ENCODE peak calls at places on chromosomes 7 and 10, in ten cellular contexts. One of them, this sample, is unnamed.

GRCh38 chr10:126321455-126321854 is 66.8 kb downstream of the ADAM12 start:
- DNase-seq in stomach: no peak
- DNase-seq in esophagus muscularis mucosa: peak; percentile 64
- DNase-seq in left ventricle myocardium inferior: no peak
- DNase-seq in PC-3: no peak
- DNase-seq in body of pancreas: no peak
- DNase-seq in pancreas: no peak
- DNase-seq in fibroblast of lung: no peak
- DNase-seq in AG09309: no peak
- DNase-seq in mucosa of descending colon: no peak
- DNase-seq in this sample: no peak

GRCh38 chr10:317219-317868 is 182.1 kb downstream of the ZMYND11 start:
- DNase-seq in stomach: no peak
- DNase-seq in pancreas: no peak
- DNase-seq in PC-3: no peak
- DNase-seq in left ventricle myocardium inferior: peak; percentile 49
- DNase-seq in AG09309: peak; percentile 17
- DNase-seq in esophagus muscularis mucosa: no peak
- DNase-seq in body of pancreas: no peak
- DNase-seq in fibroblast of lung: peak; percentile 81
- DNase-seq in mucosa of descending colon: peak; percentile 23
- DNase-seq in this sample: no peak

GRCh38 chr7:37052673-37053072 is 328.4 kb upstream of the AOAH start:
- DNase-seq in left ventricle myocardium inferior: no peak
- DNase-seq in AG09309: no peak
- DNase-seq in body of pancreas: peak; percentile 33
- DNase-seq in PC-3: peak; percentile 7
- DNase-seq in pancreas: peak; percentile 32
- DNase-seq in esophagus muscularis mucosa: no peak
- DNase-seq in stomach: no peak
- DNase-seq in fibroblast of lung: peak; percentile 29
- DNase-seq in mucosa of descending colon: peak; percentile 41
- DNase-seq in this sample: peak; percentile 57

GRCh38 chr10:36188054-36188453 is 546.0 kb upstream of the FZD8 start:
- DNase-seq in left ventricle myocardium inferior: peak; percentile 19
- DNase-seq in stomach: no peak
- DNase-seq in body of pancreas: no peak
- DNase-seq in mucosa of descending colon: no peak
- DNase-seq in PC-3: no peak
- DNase-seq in esophagus muscularis mucosa: no peak
- DNase-seq in pancreas: no peak
- DNase-seq in fibroblast of lung: no peak
- DNase-seq in AG09309: no peak
- DNase-seq in this sample: no peak

GRCh38 chr10:128032466-128032865 is 93.8 kb downstream of the MKI67 start:
- DNase-seq in pancreas: no peak
- DNase-seq in esophagus muscularis mucosa: no peak
- DNase-seq in PC-3: no peak
- DNase-seq in left ventricle myocardium inferior: no peak
- DNase-seq in body of pancreas: no peak
- DNase-seq in fibroblast of lung: no peak
- DNase-seq in AG09309: no peak
- DNase-seq in stomach: no peak
- DNase-seq in mucosa of descending colon: no peak
- DNase-seq in this sample: no peak

GRCh38 chr10:125064681-125065492 is 95.5 kb downstream of the CTBP2 start:
- DNase-seq in mucosa of descending colon: peak; percentile 49
- DNase-seq in left ventricle myocardium inferior: no peak
- DNase-seq in esophagus muscularis mucosa: no peak
- DNase-seq in fibroblast of lung: peak; percentile 91
- DNase-seq in AG09309: peak; percentile 77
- DNase-seq in PC-3: peak; percentile 96
- DNase-seq in stomach: no peak
- DNase-seq in pancreas: no peak
- DNase-seq in body of pancreas: no peak
- DNase-seq in this sample: peak; percentile 53

GRCh38 chr10:85864866-85865526 is 501.6 kb downstream of the GRID1 start:
- DNase-seq in pancreas: no peak
- DNase-seq in PC-3: no peak
- DNase-seq in stomach: no peak
- DNase-seq in left ventricle myocardium inferior: no peak
- DNase-seq in mucosa of descending colon: no peak
- DNase-seq in fibroblast of lung: no peak
- DNase-seq in body of pancreas: no peak
- DNase-seq in esophagus muscularis mucosa: no peak
- DNase-seq in AG09309: no peak
- DNase-seq in this sample: no peak

GRCh38 chr7:116780966-116781365 is 81.4 kb upstream of the CAPZA2 start:
- DNase-seq in fibroblast of lung: no peak
- DNase-seq in stomach: peak; percentile 85
- DNase-seq in esophagus muscularis mucosa: no peak
- DNase-seq in mucosa of descending colon: peak; percentile 75
- DNase-seq in left ventricle myocardium inferior: no peak
- DNase-seq in body of pancreas: peak; percentile 86
- DNase-seq in AG09309: no peak
- DNase-seq in PC-3: peak; percentile 87
- DNase-seq in pancreas: peak; percentile 64
- DNase-seq in this sample: peak; percentile 78

GRCh38 chr7:132368246-132368900 is 207.9 kb downstream of the PLXNA4 start:
- DNase-seq in esophagus muscularis mucosa: no peak
- DNase-seq in pancreas: no peak
- DNase-seq in PC-3: no peak
- DNase-seq in body of pancreas: no peak
- DNase-seq in stomach: no peak
- DNase-seq in mucosa of descending colon: peak; percentile 62
- DNase-seq in AG09309: no peak
- DNase-seq in fibroblast of lung: no peak
- DNase-seq in left ventricle myocardium inferior: no peak
- DNase-seq in this sample: no peak

GRCh38 chr7:155796381-155797261 is 15.6 kb downstream of the SHH start:
- DNase-seq in mucosa of descending colon: peak; percentile 76
- DNase-seq in stomach: peak; percentile 86
- DNase-seq in fibroblast of lung: no peak
- DNase-seq in esophagus muscularis mucosa: no peak
- DNase-seq in left ventricle myocardium inferior: peak; percentile 57
- DNase-seq in body of pancreas: peak; percentile 79
- DNase-seq in PC-3: peak; percentile 43
- DNase-seq in pancreas: peak; percentile 75
- DNase-seq in AG09309: no peak
- DNase-seq in this sample: peak; percentile 87

GRCh38 chr10:62819521-62819920 is 3.4 kb upstream of the EGR2 start:
- DNase-seq in mucosa of descending colon: no peak
- DNase-seq in pancreas: peak; percentile 22
- DNase-seq in esophagus muscularis mucosa: no peak
- DNase-seq in stomach: no peak
- DNase-seq in body of pancreas: no peak
- DNase-seq in fibroblast of lung: peak; percentile 45
- DNase-seq in AG09309: no peak
- DNase-seq in left ventricle myocardium inferior: no peak
- DNase-seq in PC-3: peak; percentile 52
- DNase-seq in this sample: no peak

DNA sequence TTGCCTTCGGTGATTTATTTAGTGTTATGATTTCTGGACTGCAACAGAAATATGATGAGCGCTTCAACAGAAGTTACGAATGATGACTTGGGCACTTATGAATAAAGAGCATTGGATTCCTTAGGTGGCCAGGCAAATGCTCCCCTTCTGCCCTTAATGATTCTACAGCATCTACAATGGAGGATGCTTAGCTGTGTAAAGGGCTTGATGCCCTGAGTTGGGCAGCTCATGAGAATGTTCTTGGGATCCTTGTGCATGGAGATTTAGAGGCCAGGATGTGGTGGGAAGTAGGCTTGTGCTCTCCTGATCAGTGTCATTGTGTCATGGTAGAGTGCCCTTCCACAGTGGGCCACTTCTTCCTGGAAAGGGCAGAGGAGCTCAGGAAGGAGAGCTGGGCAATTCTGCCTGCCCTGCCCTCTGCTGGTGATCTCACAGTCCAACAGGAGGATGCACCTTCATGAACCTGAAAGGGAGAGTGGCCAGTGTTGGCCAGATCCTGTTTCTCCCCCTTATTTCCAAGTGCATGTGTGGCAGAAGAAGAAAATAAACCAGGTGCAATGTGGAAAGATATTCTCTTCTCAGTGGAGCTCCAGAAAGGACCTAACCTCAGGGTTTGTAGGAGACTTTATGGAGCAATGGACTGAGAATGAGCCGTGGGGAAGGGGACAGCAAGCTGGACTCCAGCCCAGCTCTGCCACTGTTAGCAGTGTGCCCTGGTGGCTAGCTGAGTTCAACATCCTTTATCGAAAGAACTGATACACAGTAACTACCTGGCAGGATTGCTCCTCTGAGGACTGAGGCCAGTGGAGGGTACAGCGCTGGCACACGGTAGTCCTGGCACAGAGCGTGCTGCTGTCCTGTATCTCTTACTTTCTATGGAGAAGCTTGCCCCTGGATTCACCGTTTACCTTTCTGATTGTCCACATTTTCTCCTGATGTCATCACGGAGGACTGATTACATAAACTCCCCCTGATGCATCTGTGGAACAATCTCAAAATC is 182.9 kb downstream of the BMPER start:
- DNase-seq in left ventricle myocardium inferior: no peak
- DNase-seq in mucosa of descending colon: peak; percentile 46
- DNase-seq in pancreas: no peak
- DNase-seq in AG09309: no peak
- DNase-seq in stomach: peak; percentile 46
- DNase-seq in PC-3: peak; percentile 43
- DNase-seq in body of pancreas: peak; percentile 28
- DNase-seq in esophagus muscularis mucosa: no peak
- DNase-seq in fibroblast of lung: no peak
- DNase-seq in this sample: peak; percentile 79
- TF ChIP-seq CTCF in left ventricle myocardium inferior: peak; percentile 59
- TF ChIP-seq CTCF in mucosa of descending colon: no peak
- TF ChIP-seq CTCF in pancreas: peak; percentile 21
- TF ChIP-seq CTCF in AG09309: peak; percentile 73
- TF ChIP-seq CTCF in stomach: peak; percentile 30
- TF ChIP-seq CTCF in PC-3: peak; percentile 64
- TF ChIP-seq CTCF in body of pancreas: peak; percentile 27
- TF ChIP-seq CTCF in esophagus muscularis mucosa: no peak
- TF ChIP-seq CTCF in fibroblast of lung: peak; percentile 76
- TF ChIP-seq CTCF in this sample: peak; percentile 90

GRCh38 chr7:33108591-33108930 is 643 bp downstream of the RP9 start:
- DNase-seq in PC-3: no peak
- DNase-seq in pancreas: no peak
- DNase-seq in AG09309: no peak
- DNase-seq in left ventricle myocardium inferior: no peak
- DNase-seq in stomach: no peak
- DNase-seq in body of pancreas: no peak
- DNase-seq in esophagus muscularis mucosa: no peak
- DNase-seq in fibroblast of lung: no peak
- DNase-seq in mucosa of descending colon: peak; percentile 16
- DNase-seq in this sample: peak; percentile 57
- TF ChIP-seq CTCF in PC-3: no peak
- TF ChIP-seq CTCF in pancreas: no peak
- TF ChIP-seq CTCF in AG09309: peak; percentile 8
- TF ChIP-seq CTCF in left ventricle myocardium inferior: no peak
- TF ChIP-seq CTCF in stomach: no peak
- TF ChIP-seq CTCF in body of pancreas: no peak
- TF ChIP-seq CTCF in esophagus muscularis mucosa: no peak
- TF ChIP-seq CTCF in fibroblast of lung: peak; percentile 3
- TF ChIP-seq CTCF in mucosa of descending colon: no peak
- TF ChIP-seq CTCF in this sample: peak; percentile 26

DNA sequence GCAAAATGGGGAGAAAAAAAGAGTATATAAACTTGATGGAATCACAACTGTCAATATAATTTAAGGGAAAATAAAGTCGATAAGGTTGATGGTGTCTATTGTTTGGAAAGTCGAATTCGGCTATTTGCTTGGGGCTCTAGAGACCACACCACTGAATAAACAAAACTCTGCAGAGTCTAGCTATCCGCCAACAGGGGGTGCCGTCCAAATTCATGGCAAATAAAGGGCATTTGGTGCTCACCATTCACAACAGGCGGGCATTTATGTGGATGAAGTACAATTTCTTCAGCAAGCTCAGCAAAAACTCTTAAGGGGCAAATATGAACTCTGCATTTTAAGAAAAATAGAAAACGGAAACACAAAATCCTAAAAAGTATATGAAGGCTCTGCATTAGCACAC is 23.3 kb downstream of the CD36 start:
- DNase-seq in esophagus muscularis mucosa: no peak
- DNase-seq in pancreas: no peak
- DNase-seq in left ventricle myocardium inferior: no peak
- DNase-seq in stomach: no peak
- DNase-seq in mucosa of descending colon: no peak
- DNase-seq in AG09309: no peak
- DNase-seq in fibroblast of lung: no peak
- DNase-seq in PC-3: peak; percentile 16
- DNase-seq in body of pancreas: no peak
- DNase-seq in this sample: no peak
- TF ChIP-seq CTCF in esophagus muscularis mucosa: no peak
- TF ChIP-seq CTCF in pancreas: no peak
- TF ChIP-seq CTCF in left ventricle myocardium inferior: peak; percentile 31
- TF ChIP-seq CTCF in stomach: no peak
- TF ChIP-seq CTCF in mucosa of descending colon: no peak
- TF ChIP-seq CTCF in AG09309: no peak
- TF ChIP-seq CTCF in fibroblast of lung: peak; percentile 17
- TF ChIP-seq CTCF in PC-3: peak; percentile 64
- TF ChIP-seq CTCF in body of pancreas: no peak
- TF ChIP-seq CTCF in this sample: no peak

GRCh38 chr10:53209941-53210611 is 437.5 kb upstream of the MBL2 start:
- DNase-seq in mucosa of descending colon: no peak
- DNase-seq in AG09309: no peak
- DNase-seq in PC-3: peak; percentile 97
- DNase-seq in stomach: no peak
- DNase-seq in esophagus muscularis mucosa: no peak
- DNase-seq in body of pancreas: no peak
- DNase-seq in pancreas: no peak
- DNase-seq in fibroblast of lung: peak; percentile 3
- DNase-seq in left ventricle myocardium inferior: no peak
- DNase-seq in this sample: no peak
- TF ChIP-seq CTCF in mucosa of descending colon: peak; percentile 10
- TF ChIP-seq CTCF in AG09309: no peak
- TF ChIP-seq CTCF in PC-3: peak; percentile 99
- TF ChIP-seq CTCF in stomach: no peak
- TF ChIP-seq CTCF in esophagus muscularis mucosa: no peak
- TF ChIP-seq CTCF in body of pancreas: no peak
- TF ChIP-seq CTCF in pancreas: no peak
- TF ChIP-seq CTCF in fibroblast of lung: peak; percentile 22
- TF ChIP-seq CTCF in left ventricle myocardium inferior: peak; percentile 51
- TF ChIP-seq CTCF in this sample: no peak

GRCh38 chr7:147913239-147913638 is 677.3 kb upstream of the C7orf33 start:
- DNase-seq in PC-3: no peak
- DNase-seq in left ventricle myocardium inferior: no peak
- DNase-seq in esophagus muscularis mucosa: no peak
- DNase-seq in stomach: no peak
- DNase-seq in fibroblast of lung: no peak
- DNase-seq in AG09309: no peak
- DNase-seq in body of pancreas: no peak
- DNase-seq in mucosa of descending colon: peak; percentile 7
- DNase-seq in pancreas: no peak
- DNase-seq in this sample: no peak
- TF ChIP-seq CTCF in PC-3: no peak
- TF ChIP-seq CTCF in left ventricle myocardium inferior: no peak
- TF ChIP-seq CTCF in esophagus muscularis mucosa: no peak
- TF ChIP-seq CTCF in stomach: no peak
- TF ChIP-seq CTCF in fibroblast of lung: no peak
- TF ChIP-seq CTCF in AG09309: no peak
- TF ChIP-seq CTCF in body of pancreas: no peak
- TF ChIP-seq CTCF in mucosa of descending colon: no peak
- TF ChIP-seq CTCF in pancreas: no peak
- TF ChIP-seq CTCF in this sample: no peak